ENCODE peak calls at places on chromosome 3, in four cellular contexts. One of them, this sample, is unnamed.

GRCh38 chr3:21531909-21532308 is 219.1 kb downstream of the ZNF385D start:
- DNase-seq in ovary: no peak
- DNase-seq in AG09309: no peak
- DNase-seq in breast epithelium: no peak
- DNase-seq in this sample: no peak

GRCh38 chr3:129481783-129482332 is 41.8 kb downstream of the IFT122 start:
- DNase-seq in ovary: peak
- DNase-seq in AG09309: no peak
- DNase-seq in breast epithelium: peak
- DNase-seq in this sample: no peak

GRCh38 chr3:26624209-26624775 is 1.7 kb downstream of the LRRC3B start:
- DNase-seq in ovary: no peak
- DNase-seq in AG09309: no peak
- DNase-seq in breast epithelium: no peak
- DNase-seq in this sample: no peak

GRCh38 chr3:58175429-58176184 is 35.2 kb downstream of the DNASE1L3 start:
- DNase-seq in ovary: peak
- DNase-seq in AG09309: no peak
- DNase-seq in breast epithelium: no peak
- DNase-seq in this sample: no peak

GRCh38 chr3:132399054-132399929 is 18.0 kb upstream of the DNAJC13 start:
- DNase-seq in ovary: no peak
- DNase-seq in AG09309: no peak
- DNase-seq in breast epithelium: no peak
- DNase-seq in this sample: peak

GRCh38 chr3:140753865-140754754 is 76.2 kb downstream of the TRIM42 start:
- DNase-seq in ovary: no peak
- DNase-seq in AG09309: no peak
- DNase-seq in breast epithelium: no peak
- DNase-seq in this sample: no peak

GRCh38 chr3:126523745-126524428 is at the start of gene CHST13:
- DNase-seq in ovary: no peak
- DNase-seq in AG09309: no peak
- DNase-seq in breast epithelium: no peak
- DNase-seq in this sample: no peak

GRCh38 chr3:141049681-141050080 is 1.5 kb upstream of the SPSB4 start:
- DNase-seq in ovary: no peak
- DNase-seq in AG09309: no peak
- DNase-seq in breast epithelium: no peak
- DNase-seq in this sample: no peak

GRCh38 chr3:64554086-64554920 is 133.5 kb downstream of the ADAMTS9 start:
- DNase-seq in ovary: no peak
- DNase-seq in AG09309: no peak
- DNase-seq in breast epithelium: no peak
- DNase-seq in this sample: no peak

GRCh38 chr3:88057650-88058321 is 1.0 kb downstream of the CGGBP1 start:
- DNase-seq in ovary: no peak
- DNase-seq in AG09309: no peak
- DNase-seq in breast epithelium: no peak
- DNase-seq in this sample: no peak

GRCh38 chr3:128781164-128781563 is 55.2 kb downstream of the RAB7A start:
- DNase-seq in ovary: no peak
- DNase-seq in AG09309: no peak
- DNase-seq in breast epithelium: no peak
- DNase-seq in this sample: no peak

GRCh38 chr3:2657408-2657807 is 452.8 kb downstream of the IL5RA start:
- DNase-seq in ovary: no peak
- DNase-seq in AG09309: no peak
- DNase-seq in breast epithelium: no peak
- DNase-seq in this sample: no peak

GRCh38 chr3:36741285-36741684 is 23.1 kb downstream of the DCLK3 start:
- DNase-seq in ovary: no peak
- DNase-seq in AG09309: no peak
- DNase-seq in breast epithelium: no peak
- DNase-seq in this sample: no peak

GRCh38 chr3:104521606-104522336 is 844.9 kb upstream of the ALCAM start:
- DNase-seq in ovary: no peak
- DNase-seq in AG09309: no peak
- DNase-seq in breast epithelium: no peak
- DNase-seq in this sample: no peak

GRCh38 chr3:104523136-104523535 is 843.6 kb upstream of the ALCAM start:
- DNase-seq in ovary: no peak
- DNase-seq in AG09309: no peak
- DNase-seq in breast epithelium: no peak
- DNase-seq in this sample: no peak

GRCh38 chr3:104519068-104519467 is 847.6 kb upstream of the ALCAM start:
- DNase-seq in ovary: no peak
- DNase-seq in AG09309: no peak
- DNase-seq in breast epithelium: no peak
- DNase-seq in this sample: no peak

GRCh38 chr3:104519468-104519867 is 847.2 kb upstream of the ALCAM start:
- DNase-seq in ovary: no peak
- DNase-seq in AG09309: no peak
- DNase-seq in breast epithelium: no peak
- DNase-seq in this sample: no peak

GRCh38 chr3:104519968-104520655 is 846.6 kb upstream of the ALCAM start:
- DNase-seq in ovary: no peak
- DNase-seq in AG09309: no peak
- DNase-seq in breast epithelium: no peak
- DNase-seq in this sample: no peak
- H3K4me3 ChIP-seq in ovary: no peak
- H3K4me3 ChIP-seq in AG09309: no peak
- H3K4me3 ChIP-seq in breast epithelium: no peak
- H3K4me3 ChIP-seq in this sample: no peak

DNA sequence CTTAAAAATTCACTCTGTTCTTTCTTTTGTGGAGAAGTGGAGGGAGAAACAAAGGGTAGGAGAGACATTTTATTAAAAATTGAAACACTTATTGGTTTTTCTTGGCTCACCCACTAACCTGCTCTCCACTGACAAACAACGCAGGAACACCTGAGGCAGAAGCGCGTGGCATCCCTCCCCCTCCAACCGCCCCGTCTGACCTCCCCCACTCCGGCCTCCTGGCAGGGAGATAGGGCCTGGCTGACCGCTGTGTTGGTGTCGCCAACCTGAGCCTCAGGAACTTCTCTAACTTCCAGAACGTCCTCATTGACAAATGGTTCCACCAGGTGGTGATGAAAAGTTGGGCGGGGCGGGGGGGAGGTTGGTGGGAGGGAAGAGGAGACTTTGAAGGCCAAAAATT is 22.8 kb downstream of the IL17RD start:
- DNase-seq in ovary: no peak
- DNase-seq in AG09309: no peak
- DNase-seq in breast epithelium: no peak
- DNase-seq in this sample: no peak
- TF ChIP-seq CTCF in ovary: no peak
- TF ChIP-seq CTCF in AG09309: no peak
- TF ChIP-seq CTCF in breast epithelium: no peak
- TF ChIP-seq CTCF in this sample: no peak

GRCh38 chr3:37938011-37938410 is 52.6 kb upstream of the VILL start:
- DNase-seq in ovary: no peak
- DNase-seq in AG09309: no peak
- DNase-seq in breast epithelium: no peak
- DNase-seq in this sample: no peak
- H3K4me3 ChIP-seq in ovary: no peak
- H3K4me3 ChIP-seq in AG09309: no peak
- H3K4me3 ChIP-seq in breast epithelium: no peak
- H3K4me3 ChIP-seq in this sample: no peak

GRCh38 chr3:154327871-154328270 is 3.6 kb upstream of the DHX36 start:
- DNase-seq in ovary: no peak
- DNase-seq in AG09309: no peak
- DNase-seq in breast epithelium: no peak
- DNase-seq in this sample: no peak

GRCh38 chr3:154324919-154325318 is 632 bp upstream of the DHX36 start:
- DNase-seq in ovary: no peak
- DNase-seq in AG09309: no peak
- DNase-seq in breast epithelium: no peak
- DNase-seq in this sample: no peak

GRCh38 chr3:154323921-154324738 is at the start of gene DHX36:
- DNase-seq in ovary: peak
- DNase-seq in AG09309: peak
- DNase-seq in breast epithelium: peak
- DNase-seq in this sample: peak
- TF ChIP-seq CTCF in ovary: no peak
- TF ChIP-seq CTCF in AG09309: no peak
- TF ChIP-seq CTCF in breast epithelium: no peak
- TF ChIP-seq CTCF in this sample: no peak

GRCh38 chr3:48299746-48300361 is 33.6 kb downstream of the SPINK8 start:
- DNase-seq in ovary: no peak
- DNase-seq in AG09309: no peak
- DNase-seq in breast epithelium: no peak
- DNase-seq in this sample: no peak
- H3K4me3 ChIP-seq in ovary: peak
- H3K4me3 ChIP-seq in AG09309: no peak
- H3K4me3 ChIP-seq in breast epithelium: no peak
- H3K4me3 ChIP-seq in this sample: peak

DNA sequence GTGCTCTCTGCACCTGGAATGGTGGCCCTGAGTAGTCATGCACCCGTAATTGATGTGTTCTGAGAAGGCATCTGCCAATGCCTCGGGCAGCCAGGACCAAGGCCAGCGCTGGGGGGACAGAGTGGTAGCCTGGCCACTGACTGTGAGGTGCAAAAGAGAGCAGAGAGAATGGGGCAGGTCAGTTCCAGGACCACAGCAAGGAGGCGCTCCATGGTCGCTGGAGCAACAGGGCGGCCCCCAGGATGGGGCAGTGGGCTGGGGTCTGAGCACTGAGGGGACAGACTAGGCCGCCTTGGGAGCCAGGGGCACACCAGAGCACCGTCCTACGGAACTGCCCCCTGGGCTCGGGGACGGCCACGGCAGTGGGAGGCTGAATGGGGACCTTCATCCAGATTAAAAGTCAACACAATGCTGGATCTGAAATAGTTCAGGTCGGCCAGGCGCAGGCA is 48.3 kb upstream of the IQSEC1 start:
- DNase-seq in ovary: no peak
- DNase-seq in AG09309: no peak
- DNase-seq in breast epithelium: no peak
- DNase-seq in this sample: no peak
- TF ChIP-seq CTCF in ovary: no peak
- TF ChIP-seq CTCF in AG09309: no peak
- TF ChIP-seq CTCF in breast epithelium: no peak
- TF ChIP-seq CTCF in this sample: no peak

GRCh38 chr3:149128856-149129255 is 582 bp upstream of the HPS3 start:
- DNase-seq in ovary: no peak
- DNase-seq in AG09309: no peak
- DNase-seq in breast epithelium: no peak
- DNase-seq in this sample: no peak
- H3K4me3 ChIP-seq in ovary: peak
- H3K4me3 ChIP-seq in AG09309: peak
- H3K4me3 ChIP-seq in breast epithelium: peak
- H3K4me3 ChIP-seq in this sample: peak

GRCh38 chr3:49841126-49841525 is 15.2 kb downstream of the TRAIP start:
- DNase-seq in ovary: no peak
- DNase-seq in AG09309: no peak
- DNase-seq in breast epithelium: no peak
- DNase-seq in this sample: no peak
- TF ChIP-seq CTCF in ovary: no peak
- TF ChIP-seq CTCF in AG09309: peak
- TF ChIP-seq CTCF in breast epithelium: no peak
- TF ChIP-seq CTCF in this sample: peak

GRCh38 chr3:194369522-194370279 is at the start of gene LRRC15:
- DNase-seq in ovary: no peak
- DNase-seq in AG09309: no peak
- DNase-seq in breast epithelium: no peak
- DNase-seq in this sample: no peak

GRCh38 chr3:194370753-194371152 is 1.2 kb upstream of the LRRC15 start:
- DNase-seq in ovary: no peak
- DNase-seq in AG09309: no peak
- DNase-seq in breast epithelium: no peak
- DNase-seq in this sample: no peak

GRCh38 chr3:194365978-194366490 is 3.5 kb downstream of the LRRC15 start:
- DNase-seq in ovary: no peak
- DNase-seq in AG09309: no peak
- DNase-seq in breast epithelium: no peak
- DNase-seq in this sample: no peak

GRCh38 chr3:194367992-194368841 is 1.3 kb downstream of the LRRC15 start:
- DNase-seq in ovary: no peak
- DNase-seq in AG09309: peak
- DNase-seq in breast epithelium: no peak
- DNase-seq in this sample: no peak

DNA sequence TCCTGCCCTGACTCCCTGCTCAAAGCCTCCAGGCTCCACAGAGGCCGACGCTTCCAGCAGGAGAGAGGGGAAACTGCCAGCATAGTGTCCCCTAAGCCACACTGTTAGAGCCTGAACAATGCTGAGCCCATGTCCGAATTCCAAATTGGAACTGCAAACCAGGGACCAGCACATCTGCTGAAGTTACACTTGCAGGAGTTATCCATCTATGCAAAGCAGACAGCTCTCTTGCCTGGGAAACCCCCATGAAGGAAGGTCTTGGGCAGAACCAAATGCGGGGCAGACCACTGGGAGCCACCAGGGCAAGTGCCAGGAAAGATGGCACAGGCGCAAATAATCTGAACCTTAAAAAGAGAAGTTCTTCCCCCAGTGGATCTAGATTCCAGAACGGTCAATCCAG is 625 bp downstream of the LRRC15 start:
- DNase-seq in ovary: no peak
- DNase-seq in AG09309: no peak
- DNase-seq in breast epithelium: no peak
- DNase-seq in this sample: no peak
- H3K4me3 ChIP-seq in ovary: no peak
- H3K4me3 ChIP-seq in AG09309: peak
- H3K4me3 ChIP-seq in breast epithelium: no peak
- H3K4me3 ChIP-seq in this sample: peak

DNA sequence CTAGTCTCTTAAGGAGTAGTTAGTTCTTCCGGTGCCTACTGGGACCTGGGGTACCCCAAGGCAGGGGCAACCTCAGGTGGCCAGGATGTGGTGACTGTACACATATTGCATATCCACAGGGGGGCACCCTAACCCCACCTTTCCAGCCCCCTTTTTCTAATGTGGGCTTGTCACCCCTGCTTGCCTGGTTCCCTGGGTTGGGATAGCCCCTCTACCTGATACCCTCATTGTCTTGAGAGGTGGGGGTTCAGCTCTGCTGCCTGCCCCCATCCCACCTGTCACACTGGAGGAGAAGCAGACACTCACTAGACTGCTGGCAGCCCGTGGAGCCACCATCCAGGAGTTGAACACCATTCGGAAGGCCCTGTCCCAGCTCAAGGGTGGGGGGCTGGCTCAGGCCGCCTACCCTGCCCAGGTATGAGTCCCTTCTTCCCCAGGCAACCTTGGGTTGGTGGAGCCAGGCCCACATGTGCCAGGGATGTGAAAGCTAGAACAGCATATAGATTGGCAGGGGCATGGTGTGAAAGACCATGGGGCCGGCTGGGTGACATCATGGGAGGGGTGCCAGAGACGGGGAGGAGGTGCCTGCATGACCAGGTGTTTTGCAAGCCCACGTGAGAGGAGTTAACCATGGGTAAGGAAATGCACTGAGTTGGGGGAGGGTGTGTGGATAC is 4.0 kb downstream of the GLYCTK start:
- DNase-seq in ovary: peak
- DNase-seq in AG09309: no peak
- DNase-seq in breast epithelium: no peak
- DNase-seq in this sample: no peak
- TF ChIP-seq CTCF in ovary: peak
- TF ChIP-seq CTCF in AG09309: peak
- TF ChIP-seq CTCF in breast epithelium: peak
- TF ChIP-seq CTCF in this sample: peak

This sample was measured in AG04449.